ENCODE peak calls at places on chromosomes 7 and 10, in seven cellular contexts. E is transverse colon, V is uterus, A is left lung, N is esophagus squamous epithelium, T is heart right ventricle, G is esophagus muscularis mucosa. R is an unnamed sample. For H3K27me3, the result is how much of the 10 kb centered on the place peaks cover.

GRCh38 chr7:29007127-29007526 is 49.0 kb upstream of the TRIL start:
- DNase-seq in E (no peak), V (no peak), A (no peak), N (no peak), T (no peak), G (no peak), R (no peak)

GRCh38 chr10:4820804-4821401 is 5.1 kb upstream of the AKR1E2 start:
- DNase-seq in E (no peak), V (no peak), A (no peak), N (no peak), T (no peak), G (peak), R (no peak)

GRCh38 chr7:148915211-148915610 is 31.1 kb upstream of the EZH2 start:
- DNase-seq in E (no peak), V (no peak), A (no peak), N (no peak), T (no peak), G (no peak), R (no peak)

GRCh38 chr10:103637855-103638561 is 144.5 kb downstream of the NEURL1 start:
- DNase-seq in E (peak), V (peak), A (no peak), N (no peak), T (peak), G (no peak), R (peak)

GRCh38 chr7:44259547-44260457 is 59.0 kb downstream of the YKT6 start:
- DNase-seq in E (peak), V (peak), A (no peak), N (no peak), T (peak), G (peak), R (peak)

GRCh38 chr10:17655567-17656146 is 11.7 kb downstream of the STAM start:
- DNase-seq in E (no peak), V (no peak), A (no peak), N (no peak), T (no peak), G (no peak), R (no peak)

GRCh38 chr10:9302142-9302746 is 1247.8 kb downstream of the GATA3 start:
- DNase-seq in E (no peak), V (no peak), A (no peak), N (no peak), T (no peak), G (no peak), R (no peak)

GRCh38 chr10:117476716-117477115 is 65.8 kb upstream of the EMX2 start:
- DNase-seq in E (no peak), V (peak), A (no peak), N (no peak), T (no peak), G (no peak), R (peak)

GRCh38 chr10:126315471-126316177 is 72.7 kb downstream of the ADAM12 start:
- DNase-seq in E (no peak), V (no peak), A (no peak), N (no peak), T (no peak), G (peak), R (no peak)

GRCh38 chr10:84423729-84424128 is 95.3 kb downstream of the CCSER2 start:
- DNase-seq in E (no peak), V (no peak), A (no peak), N (no peak), T (no peak), G (no peak), R (no peak)

GRCh38 chr10:107163904-107164861 is at the start of gene SORCS1:
- DNase-seq in E (peak), V (peak), A (peak), N (no peak), T (peak), G (no peak), R (peak)

GRCh38 chr7:22066484-22066883 is 120.8 kb upstream of the CDCA7L start:
- DNase-seq in E (no peak), V (no peak), A (no peak), N (no peak), T (no peak), G (no peak), R (no peak)

GRCh38 chr10:24383681-24384106 is 174.8 kb downstream of the KIAA1217 start:
- DNase-seq in E (peak), V (peak), A (peak), N (peak), T (peak), G (no peak), R (peak)

GRCh38 chr10:24382596-24382978 is 173.6 kb downstream of the KIAA1217 start:
- DNase-seq in E (no peak), V (no peak), A (no peak), N (no peak), T (no peak), G (no peak), R (no peak)

GRCh38 chr10:24385776-24386175 is 176.8 kb downstream of the KIAA1217 start:
- DNase-seq in E (no peak), V (no peak), A (no peak), N (no peak), T (no peak), G (no peak), R (no peak)

GRCh38 chr10:24382979-24383663 is 174.2 kb downstream of the KIAA1217 start:
- DNase-seq in E (peak), V (no peak), A (no peak), N (no peak), T (peak), G (no peak), R (no peak)

DNA sequence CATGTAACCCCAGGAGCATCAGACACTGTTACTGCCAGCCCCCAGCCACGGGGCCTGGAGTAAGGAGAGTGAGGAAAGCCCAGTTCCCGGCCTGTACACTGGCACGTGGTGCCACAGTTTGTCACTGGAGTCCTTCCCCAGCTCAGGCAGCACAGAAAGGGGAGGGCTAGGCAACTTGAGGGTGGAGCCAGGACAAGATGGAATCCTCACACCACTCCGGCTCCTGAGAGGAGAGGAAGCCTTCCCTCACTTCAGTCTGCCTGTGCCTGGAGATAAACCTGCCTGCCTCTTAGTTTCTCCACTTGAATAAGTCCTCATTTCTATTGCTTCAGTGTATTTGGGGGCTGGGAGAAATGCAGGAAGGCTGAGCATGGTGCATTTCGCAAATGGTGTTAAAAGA is 176.0 kb downstream of the KIAA1217 start:
- DNase-seq in E (no peak), V (no peak), A (no peak), N (no peak), T (no peak), G (no peak), R (no peak)
- H3K27ac ChIP-seq in E (no peak), V (no peak), A (no peak), N (peak), T (no peak), G (no peak), R (no peak)

DNA sequence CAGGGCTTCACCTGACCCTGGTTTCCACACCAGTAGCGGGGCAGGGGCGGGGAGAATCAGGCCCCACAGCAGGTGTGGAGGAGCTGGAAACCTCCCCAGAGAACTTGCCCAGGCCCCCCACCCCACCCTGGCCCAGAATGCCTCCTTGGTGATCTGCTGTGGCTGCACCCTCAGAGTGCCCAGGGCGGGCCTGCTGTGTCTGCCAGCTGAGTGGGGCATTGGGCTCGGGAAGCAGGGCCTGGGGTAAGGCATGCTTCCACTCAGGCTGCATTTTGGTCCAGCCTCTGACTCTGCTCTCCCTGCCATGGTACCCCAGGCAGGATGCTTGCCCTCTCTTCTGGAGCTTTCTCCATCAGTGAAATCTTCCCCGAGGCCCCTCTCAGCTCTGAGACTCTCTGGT is 1.1 kb upstream of the CRHR2 start:
- DNase-seq in E (no peak), V (no peak), A (no peak), N (no peak), T (no peak), G (no peak), R (no peak)
- H3K27me3 ChIP-seq in E (half or more), V (under half), A (half or more), N (under half), T (half or more), G (half or more), R (under half)

GRCh38 chr7:40709077-40709964 is 574.5 kb downstream of the SUGCT start:
- DNase-seq in E (no peak), V (no peak), A (no peak), N (no peak), T (no peak), G (no peak), R (no peak)

GRCh38 chr7:40700653-40701475 is 566.1 kb downstream of the SUGCT start:
- DNase-seq in E (no peak), V (no peak), A (no peak), N (no peak), T (no peak), G (no peak), R (no peak)

GRCh38 chr7:40701836-40702551 is 567.2 kb downstream of the SUGCT start:
- DNase-seq in E (no peak), V (no peak), A (no peak), N (no peak), T (no peak), G (no peak), R (no peak)

GRCh38 chr7:40706829-40707228 is 572.0 kb downstream of the SUGCT start:
- DNase-seq in E (no peak), V (no peak), A (no peak), N (no peak), T (no peak), G (no peak), R (no peak)

DNA sequence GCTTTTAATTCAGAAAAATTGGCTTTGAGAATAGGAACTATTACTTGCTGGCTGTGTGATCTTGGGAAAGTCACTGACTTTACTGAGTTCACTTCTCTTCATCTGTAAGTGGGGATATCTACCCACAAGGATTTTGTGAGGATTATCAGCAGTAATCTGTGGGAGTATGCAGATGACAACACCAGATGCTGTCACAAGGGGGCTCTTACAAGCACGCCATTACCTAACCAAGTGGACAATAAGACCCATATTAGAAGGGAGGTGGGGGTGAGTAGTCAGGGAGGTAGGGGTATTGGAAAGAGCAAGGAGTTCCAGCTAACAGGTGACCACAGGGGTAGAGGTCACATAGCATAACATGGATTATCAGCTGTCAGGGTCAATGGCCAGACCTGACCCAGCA is 569.4 kb downstream of the SUGCT start:
- DNase-seq in E (no peak), V (no peak), A (no peak), N (no peak), T (no peak), G (no peak), R (no peak)
- TF ChIP-seq CTCF in E (no peak), V (no peak), A (no peak), N (no peak), T (no peak), G (no peak), R (no peak)

GRCh38 chr7:5423272-5423843 is at the start of gene TNRC18:
- DNase-seq in E (peak), V (peak), A (peak), N (no peak), T (peak), G (no peak), R (peak)
- H3K27ac ChIP-seq in E (peak), V (peak), A (peak), N (peak), T (peak), G (peak), R (peak)

GRCh38 chr7:20785211-20786048 is 1.3 kb downstream of the SP8 start:
- DNase-seq in E (no peak), V (no peak), A (peak), N (no peak), T (no peak), G (no peak), R (no peak)
- H3K27me3 ChIP-seq in E (half or more), V (half or more), A (half or more), N (under half), T (half or more), G (half or more), R (half or more)

GRCh38 chr10:97607076-97607635 is 17.6 kb downstream of the C10orf62 start:
- DNase-seq in E (no peak), V (no peak), A (no peak), N (no peak), T (no peak), G (no peak), R (no peak)

GRCh38 chr10:97611473-97611872 is 21.8 kb downstream of the MORN4 start:
- DNase-seq in E (no peak), V (no peak), A (no peak), N (no peak), T (no peak), G (no peak), R (no peak)

GRCh38 chr10:97618285-97618684 is 15.0 kb downstream of the MORN4 start:
- DNase-seq in E (no peak), V (no peak), A (no peak), N (no peak), T (no peak), G (no peak), R (no peak)

GRCh38 chr10:97608991-97609561 is 19.6 kb downstream of the C10orf62 start:
- DNase-seq in E (no peak), V (no peak), A (no peak), N (no peak), T (peak), G (no peak), R (no peak)

DNA sequence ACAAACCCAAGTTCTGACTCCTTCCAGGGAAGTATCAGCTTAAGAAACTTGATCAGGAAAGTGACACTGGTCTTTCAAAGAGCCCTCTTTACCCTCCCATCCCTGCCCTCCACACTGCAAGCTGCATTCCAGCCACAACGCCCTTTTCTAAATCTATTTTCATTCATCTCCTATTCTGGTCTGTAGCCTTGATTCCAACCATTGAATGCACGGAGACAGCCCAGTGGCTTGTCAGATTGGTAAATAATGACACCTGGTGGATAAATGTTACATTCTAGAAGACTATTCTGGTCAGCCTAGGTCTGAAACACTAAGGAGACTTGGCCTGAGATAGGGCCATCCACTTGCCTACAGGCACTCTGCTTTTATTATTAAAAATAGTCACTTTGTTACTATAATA is 20.9 kb downstream of the MORN4 start:
- DNase-seq in E (no peak), V (no peak), A (no peak), N (no peak), T (no peak), G (no peak), R (no peak)
- TF ChIP-seq CTCF in E (peak), V (peak), A (peak), N (peak), T (peak), G (peak), R (no peak)

DNA sequence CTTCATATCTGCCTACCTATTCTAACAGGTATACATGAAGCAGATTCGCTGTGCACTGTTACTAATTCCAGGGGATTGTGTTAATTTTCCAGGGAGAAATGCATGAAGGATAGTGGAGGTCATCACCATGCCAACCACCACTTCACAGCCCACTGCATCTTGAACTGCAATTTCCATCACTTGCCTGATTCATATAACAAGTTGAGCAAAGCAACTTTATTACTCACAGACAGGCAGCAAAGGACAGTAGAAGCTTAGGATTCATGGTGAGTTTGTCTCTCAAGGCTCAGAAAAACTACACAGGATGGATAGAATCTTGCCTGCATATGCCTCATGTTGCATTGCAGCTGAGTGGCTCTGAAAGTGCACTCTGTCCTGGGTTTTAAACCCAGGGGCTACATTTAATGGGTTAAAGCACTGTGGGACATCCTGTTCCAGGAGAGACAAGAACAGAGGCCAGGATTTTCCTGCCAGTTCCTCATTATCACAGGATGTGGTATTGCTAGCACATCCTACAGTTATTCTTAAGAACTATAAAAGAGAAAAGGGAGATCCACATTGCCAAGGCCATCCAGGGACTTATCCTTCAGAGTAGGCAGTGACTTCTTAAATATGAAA is 136.9 kb upstream of the PRSS1 start:
- DNase-seq in E (no peak), V (no peak), A (no peak), N (no peak), T (no peak), G (no peak), R (no peak)
- H3K27ac ChIP-seq in E (no peak), V (no peak), A (no peak), N (no peak), T (no peak), G (no peak), R (no peak)

GRCh38 chr10:71392791-71393781 is 3.6 kb upstream of the CDH23 start:
- DNase-seq in E (no peak), V (no peak), A (no peak), N (no peak), T (no peak), G (no peak), R (no peak)
- H3K27me3 ChIP-seq in E (under half), V (under half), A (half or more), N (under half), T (under half), G (under half), R (under half)